ENCODE peak calls at places on chromosomes 6 and 20, in four cellular contexts. U is MCF 10A, F is colonic mucosa, X is NB4. A is an unnamed sample.
A peak's percentile ranks its signal among the peaks of the same experiment; 100 is the strongest.

GRCh38 chr6:119043265-119043664 is 35.2 kb downstream of the FAM184A start:
- DNase-seq in U (no peak), F (no peak), X (no peak), A (no peak)

GRCh38 chr6:143673638-143674037 is 4.1 kb upstream of the PHACTR2 start:
- DNase-seq in U (peak; percentile 81), F (peak; percentile 53), X (no peak), A (peak; percentile 30)

GRCh38 chr6:30647039-30647801 is at the start of gene C6orf136:
- DNase-seq in U (peak; percentile 91), F (peak; percentile 75), X (peak; percentile 96), A (peak; percentile 74)

GRCh38 chr6:142420822-142421221 is 119.0 kb downstream of the ADGRG6 start:
- DNase-seq in U (no peak), F (no peak), X (no peak), A (no peak)

GRCh38 chr6:5457036-5457435 is 195.7 kb downstream of the FARS2 start:
- DNase-seq in U (peak; percentile 91), F (no peak), X (no peak), A (no peak)

GRCh38 chr6:135673671-135674309 is 176.2 kb upstream of the AHI1 start:
- DNase-seq in U (no peak), F (no peak), X (no peak), A (no peak)

GRCh38 chr6:108715832-108716231 is 132.4 kb upstream of the ARMC2 start:
- DNase-seq in U (no peak), F (no peak), X (peak; percentile 41), A (no peak)

GRCh38 chr6:136641166-136641565 is 90.9 kb upstream of the MAP7 start:
- DNase-seq in U (no peak), F (no peak), X (no peak), A (no peak)

GRCh38 chr6:135640449-135641111 is 143.0 kb upstream of the AHI1 start:
- DNase-seq in U (no peak), F (no peak), X (no peak), A (no peak)

DNA sequence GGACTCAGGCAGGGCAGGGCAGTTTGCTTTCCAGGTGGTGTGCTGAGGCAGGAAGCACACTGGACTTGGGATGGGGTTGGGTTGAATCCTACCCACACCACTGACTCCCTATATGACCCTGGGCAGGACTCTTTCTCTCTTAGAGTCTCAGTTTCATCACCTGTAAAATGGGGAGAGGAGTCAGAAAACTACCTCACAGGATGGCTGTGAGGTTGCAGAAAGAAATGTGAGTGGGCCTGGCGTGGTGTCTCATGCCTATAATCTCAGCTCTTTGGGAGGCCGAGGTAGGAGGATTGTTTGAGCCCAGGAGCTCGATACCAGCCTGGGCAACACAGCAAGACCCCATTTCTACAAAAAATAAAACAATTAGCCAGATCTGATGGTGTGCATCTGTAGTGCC is 67.2 kb downstream of the CD40 start:
- DNase-seq in U (no peak), F (no peak), X (no peak), A (no peak)
- TF ChIP-seq CTCF in U (no peak), F (no peak), X (no peak), A (no peak)

GRCh38 chr6:157021267-157022021 is 244.3 kb downstream of the ARID1B start:
- DNase-seq in U (peak; percentile 88), F (peak; percentile 93), X (peak; percentile 95), A (peak; percentile 77)
- TF ChIP-seq CTCF in U (peak; percentile 46), F (peak; percentile 29), X (no peak), A (no peak)

GRCh38 chr20:40966103-40966502 is 62.5 kb upstream of the TOP1 start:
- DNase-seq in U (no peak), F (no peak), X (peak; percentile 54), A (no peak)

GRCh38 chr20:40966516-40967185 is 62.0 kb upstream of the TOP1 start:
- DNase-seq in U (no peak), F (peak; percentile 10), X (no peak), A (no peak)

GRCh38 chr20:40965671-40966070 is 63.0 kb upstream of the TOP1 start:
- DNase-seq in U (no peak), F (no peak), X (no peak), A (no peak)

GRCh38 chr20:40970218-40970617 is 58.4 kb upstream of the TOP1 start:
- DNase-seq in U (no peak), F (peak; percentile 15), X (no peak), A (no peak)
- TF ChIP-seq CTCF in U (no peak), F (no peak), X (no peak), A (no peak)

GRCh38 chr6:53547815-53548496 is 3.1 kb upstream of the GCLC start:
- DNase-seq in U (peak; percentile 95), F (peak; percentile 98), X (peak; percentile 98), A (peak; percentile 93)
- TF ChIP-seq CTCF in U (no peak), F (no peak), X (no peak), A (peak; percentile 1)

GRCh38 chr6:154961141-154961540 is 34.0 kb upstream of the TIAM2 start:
- DNase-seq in U (no peak), F (peak; percentile 69), X (no peak), A (no peak)
- TF ChIP-seq CTCF in U (no peak), F (no peak), X (no peak), A (no peak)

GRCh38 chr20:34235875-34236274 is 5.3 kb upstream of the ASIP start:
- DNase-seq in U (no peak), F (no peak), X (no peak), A (no peak)
- TF ChIP-seq CTCF in U (no peak), F (no peak), X (no peak), A (no peak)

DNA sequence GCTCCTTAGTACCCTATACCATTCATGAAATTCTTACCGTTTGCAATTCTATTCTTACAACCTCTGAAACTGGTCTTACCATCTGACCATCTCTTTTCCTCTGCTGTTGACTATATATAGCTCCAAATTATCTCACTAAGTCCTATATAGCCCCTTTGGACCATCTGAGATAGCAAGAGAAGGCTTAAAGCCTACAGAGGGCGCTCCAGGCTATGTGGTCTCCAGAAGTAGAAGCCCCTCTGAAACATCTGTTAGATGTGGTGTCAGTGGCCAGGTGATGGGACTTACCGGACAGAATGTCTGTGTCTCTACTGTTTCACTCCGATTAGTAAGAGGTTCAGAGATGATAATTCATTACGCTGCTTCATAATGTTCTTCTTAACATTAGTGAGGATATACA is 140.7 kb upstream of the BMP2 start:
- DNase-seq in U (no peak), F (no peak), X (peak; percentile 47), A (no peak)
- TF ChIP-seq CTCF in U (no peak), F (no peak), X (no peak), A (no peak)

DNA sequence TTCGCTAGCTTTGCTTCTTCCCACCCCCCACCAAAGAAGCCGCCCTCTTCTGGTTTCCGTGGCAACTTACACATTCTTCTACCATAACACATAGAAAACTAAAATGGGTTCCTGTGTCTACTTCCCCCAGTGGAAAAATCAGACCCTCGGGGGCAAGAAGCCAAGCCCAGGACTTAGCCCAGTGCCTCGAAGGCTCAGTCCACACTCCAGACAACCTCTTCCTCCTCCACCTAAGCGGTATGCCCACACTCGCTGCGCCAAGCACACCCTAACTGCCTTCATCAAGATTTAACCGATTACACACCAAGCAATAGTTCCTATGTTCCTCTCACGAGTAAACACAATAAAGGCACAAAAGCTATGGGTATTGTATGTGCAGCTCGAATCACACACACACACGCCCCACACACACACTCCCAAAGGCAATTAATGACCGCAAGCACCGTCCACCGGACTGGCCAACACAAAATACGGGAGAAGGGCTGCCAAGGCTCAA is 537 bp downstream of the PPIL4 start:
- DNase-seq in U (peak; percentile 35), F (peak; percentile 55), X (peak; percentile 74), A (no peak)
- TF ChIP-seq CTCF in U (peak; percentile 13), F (no peak), X (peak; percentile 3), A (no peak)

GRCh38 chr20:38731738-38732113 is 7.4 kb downstream of the SLC32A1 start:
- DNase-seq in U (no peak), F (no peak), X (no peak), A (no peak)
- TF ChIP-seq CTCF in U (no peak), F (peak; percentile 9), X (no peak), A (no peak)

GRCh38 chr20:41054463-41055230 is 26.0 kb downstream of the TOP1 start:
- DNase-seq in U (no peak), F (no peak), X (no peak), A (no peak)
- TF ChIP-seq CTCF in U (no peak), F (no peak), X (no peak), A (no peak)

A was measured in AG09319.